ENCODE peak calls at places on chromosomes 4 and X, in four cellular contexts. Z is H9, E is IMR-90, R is H1. A is an unnamed sample.

GRCh38 chr4:75180790-75181776 is 248.2 kb downstream of the PARM1 start:
- DNase-seq in Z (peak), E (no peak), R (no peak), A (peak)

GRCh38 chr4:6834867-6835266 is 52.3 kb downstream of the KIAA0232 start:
- DNase-seq in Z (no peak), E (peak), R (no peak), A (peak)

GRCh38 chr4:156476359-156476758 is 495.2 kb downstream of the PDGFC start:
- DNase-seq in Z (no peak), E (peak), R (no peak), A (peak)

GRCh38 chr4:153218961-153219360 is 14.7 kb downstream of the TRIM2 start:
- DNase-seq in Z (no peak), E (no peak), R (no peak), A (no peak)

GRCh38 chr4:172830295-172830764 is 338.3 kb upstream of the GALNT7 start:
- DNase-seq in Z (no peak), E (peak), R (no peak), A (peak)

GRCh38 chr4:102064747-102065442 is 274.4 kb downstream of the BANK1 start:
- DNase-seq in Z (no peak), E (no peak), R (no peak), A (no peak)

GRCh38 chr4:21726255-21726815 is 222.2 kb downstream of the KCNIP4 start:
- DNase-seq in Z (no peak), E (no peak), R (no peak), A (peak)

GRCh38 chr4:110160616-110161015 is 37.8 kb downstream of the ELOVL6 start:
- DNase-seq in Z (no peak), E (no peak), R (no peak), A (no peak)

GRCh38 chr4:109469915-109470314 is 36.3 kb downstream of the SEC24B start:
- DNase-seq in Z (no peak), E (no peak), R (no peak), A (no peak)

GRCh38 chrX:51641421-51642021 is 22.8 kb upstream of the CENPVL3 start:
- DNase-seq in Z (peak), E (peak), R (no peak), A (peak)

GRCh38 chr4:53863163-53863562 is 201.2 kb downstream of the CHIC2 start:
- DNase-seq in Z (no peak), E (peak), R (no peak), A (no peak)

GRCh38 chr4:658031-658667 is 15.9 kb downstream of the ATP5ME start:
- DNase-seq in Z (peak), E (no peak), R (no peak), A (no peak)

GRCh38 chr4:654871-655734 is 19.0 kb downstream of the ATP5ME start:
- DNase-seq in Z (no peak), E (no peak), R (no peak), A (no peak)

GRCh38 chr4:655735-656151 is 18.3 kb downstream of the ATP5ME start:
- DNase-seq in Z (no peak), E (no peak), R (no peak), A (no peak)

GRCh38 chr4:657338-658030 is 16.6 kb downstream of the ATP5ME start:
- DNase-seq in Z (peak), E (no peak), R (no peak), A (no peak)

GRCh38 chr4:656651-657337 is 17.3 kb downstream of the ATP5ME start:
- DNase-seq in Z (no peak), E (no peak), R (no peak), A (no peak)
- H3K23ac ChIP-seq in Z (no peak), E (no peak), R (no peak), A (no peak)

DNA sequence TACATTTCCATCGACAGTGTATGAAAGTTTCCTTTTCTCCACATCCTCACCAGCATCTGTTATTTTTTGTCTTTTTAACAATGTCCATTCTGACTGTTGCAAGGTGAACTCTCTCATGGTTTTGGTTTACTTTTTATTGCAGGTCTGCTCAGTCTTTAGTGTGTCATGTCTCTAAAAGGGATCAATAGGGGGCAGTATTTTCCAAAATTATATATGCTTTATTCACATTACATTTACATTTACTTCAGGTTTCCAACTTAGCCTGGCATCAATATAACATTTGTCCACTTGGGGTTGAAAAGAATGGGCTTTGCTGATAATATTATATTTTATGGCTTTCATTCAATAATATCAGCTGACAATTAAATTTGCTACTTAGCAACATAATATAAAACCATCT is 265.0 kb upstream of the SLITRK2 start:
- DNase-seq in Z (no peak), E (no peak), R (no peak), A (no peak)
- H3K56ac ChIP-seq in Z (no peak), E (no peak), R (no peak), A (no peak)

GRCh38 chr4:151098191-151098590 is 1.2 kb upstream of the RPS3A start:
- DNase-seq in Z (no peak), E (no peak), R (no peak), A (no peak)

GRCh38 chr4:151099226-151099975 is at the start of gene RPS3A:
- DNase-seq in Z (peak), E (peak), R (peak), A (peak)

GRCh38 chr4:151100517-151100916 is 1.1 kb downstream of the RPS3A start:
- DNase-seq in Z (no peak), E (no peak), R (no peak), A (no peak)

GRCh38 chr4:151097759-151098158 is 1.7 kb upstream of the RPS3A start:
- DNase-seq in Z (no peak), E (no peak), R (no peak), A (no peak)

GRCh38 chr4:151099976-151100417 is 569 bp downstream of the RPS3A start:
- DNase-seq in Z (no peak), E (peak), R (no peak), A (no peak)
- H3K23ac ChIP-seq in Z (peak), E (peak), R (peak), A (peak)

GRCh38 chrX:124274438-124275166 is 57.9 kb upstream of the TEX13D start:
- DNase-seq in Z (peak), E (no peak), R (no peak), A (peak)
- H3K56ac ChIP-seq in Z (no peak), E (no peak), R (no peak), A (no peak)

GRCh38 chr4:2259036-2259540 is 2.8 kb downstream of the MXD4 start:
- DNase-seq in Z (no peak), E (no peak), R (no peak), A (no peak)
- H3K23ac ChIP-seq in Z (no peak), E (no peak), R (no peak), A (no peak)

DNA sequence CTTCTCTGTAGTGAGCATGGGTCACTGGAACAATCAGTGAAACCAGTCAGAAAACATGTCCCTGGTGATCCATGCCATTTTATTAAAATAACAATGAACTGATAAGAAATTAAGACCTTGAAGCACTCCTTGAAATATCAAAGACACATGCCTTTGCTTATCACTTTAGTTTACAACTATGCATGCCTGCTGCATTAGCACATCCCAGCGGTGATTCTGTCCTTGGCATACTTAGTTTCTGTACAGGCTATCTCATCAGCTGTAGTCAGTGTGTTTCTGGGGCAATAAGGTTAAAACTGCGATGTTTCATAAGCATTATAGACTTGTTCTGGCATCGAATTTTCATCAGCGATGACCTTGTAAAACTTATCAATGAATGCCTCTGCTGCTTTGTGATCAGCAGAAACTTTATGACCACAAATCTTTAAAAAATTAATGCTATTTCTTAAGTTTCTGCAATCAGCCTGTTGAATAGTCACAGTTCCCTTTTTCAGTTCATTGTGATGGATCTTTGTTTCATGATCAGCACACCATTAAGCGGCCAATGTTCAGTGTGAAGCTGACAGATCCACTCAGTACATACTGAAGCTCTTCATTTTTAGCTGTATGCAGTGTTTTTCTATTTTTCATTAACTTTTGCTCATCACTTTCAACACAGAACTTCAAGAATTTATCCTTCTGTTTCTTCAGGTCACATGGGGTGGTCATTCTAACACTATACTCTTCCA is 150.5 kb downstream of the RNF150 start:
- DNase-seq in Z (no peak), E (peak), R (no peak), A (no peak)
- H3K56ac ChIP-seq in Z (no peak), E (no peak), R (no peak), A (no peak)

GRCh38 chr4:96295143-96295763 is 455.4 kb downstream of the PDHA2 start:
- DNase-seq in Z (no peak), E (no peak), R (no peak), A (no peak)
- H3K23ac ChIP-seq in Z (no peak), E (no peak), R (no peak), A (no peak)

A was measured in mesendoderm.